ENCODE peak calls at places on chromosomes 13 and 19, in seven cellular contexts. N is left ventricle myocardium inferior; L is IMR-90; B is adipocyte; T is body of pancreas; E is CD4-positive, CD25-positive, alpha-beta regulatory T cell; G is pancreas. O is an unnamed sample. For H3K4me1, the result is how much of the 10 kb centered on the place peaks cover.

GRCh38 chr13:75685239-75685697 is 49.1 kb downstream of the LMO7 start:
- DNase-seq in E (no peak), B (peak), N (no peak), T (no peak), L (peak), G (no peak), O (no peak)

GRCh38 chr13:34361528-34361927 is 543.6 kb downstream of the RFC3 start:
- DNase-seq in T (no peak), N (no peak), L (no peak), B (peak), G (no peak), E (no peak), O (no peak)

GRCh38 chr13:95749545-95749944 is 72.6 kb downstream of the DNAJC3 start:
- DNase-seq in G (no peak), B (no peak), E (no peak), L (no peak), T (no peak), N (no peak), O (no peak)

GRCh38 chr13:93305886-93306285 is 79.3 kb downstream of the GPC6 start:
- DNase-seq in T (no peak), G (no peak), L (peak), E (no peak), N (no peak), B (peak), O (no peak)

GRCh38 chr13:95083758-95084157 is 217.5 kb downstream of the ABCC4 start:
- DNase-seq in N (no peak), T (no peak), E (no peak), B (no peak), G (no peak), L (peak), O (no peak)

GRCh38 chr19:47158879-47159509 is 28.4 kb downstream of the SAE1 start:
- DNase-seq in T (no peak), G (no peak), N (no peak), L (peak), B (no peak), E (peak), O (no peak)

GRCh38 chr13:113631341-113632095 is 26.5 kb downstream of the ATP4B start:
- DNase-seq in L (no peak), G (no peak), E (no peak), B (no peak), N (peak), T (no peak), O (no peak)

GRCh38 chr13:61084983-61085382 is 330.7 kb downstream of the PCDH20 start:
- DNase-seq in N (no peak), B (peak), L (peak), E (no peak), T (no peak), G (no peak), O (no peak)

GRCh38 chr13:42119875-42120274 is 71.4 kb downstream of the DGKH start:
- DNase-seq in G (no peak), B (no peak), E (no peak), T (no peak), N (no peak), L (no peak), O (no peak)

GRCh38 chr13:114128624-114129522 is 3.5 kb downstream of the RASA3 start:
- DNase-seq in G (no peak), E (peak), L (peak), N (peak), T (peak), B (peak), O (peak)

GRCh38 chr19:37936166-37936565 is 29.2 kb downstream of the SIPA1L3 start:
- DNase-seq in T (peak), N (no peak), E (no peak), L (no peak), G (no peak), B (no peak), O (no peak)

GRCh38 chr19:37932985-37933953 is 26.3 kb downstream of the SIPA1L3 start:
- DNase-seq in E (no peak), B (peak), N (peak), G (peak), L (peak), T (peak), O (no peak)

GRCh38 chr19:37935341-37935740 is 28.3 kb downstream of the SIPA1L3 start:
- DNase-seq in T (no peak), L (no peak), E (no peak), B (no peak), G (no peak), N (no peak), O (no peak)

GRCh38 chr19:37931941-37932655 is 25.1 kb downstream of the SIPA1L3 start:
- DNase-seq in E (no peak), T (peak), N (peak), G (peak), B (peak), L (peak), O (peak)

DNA sequence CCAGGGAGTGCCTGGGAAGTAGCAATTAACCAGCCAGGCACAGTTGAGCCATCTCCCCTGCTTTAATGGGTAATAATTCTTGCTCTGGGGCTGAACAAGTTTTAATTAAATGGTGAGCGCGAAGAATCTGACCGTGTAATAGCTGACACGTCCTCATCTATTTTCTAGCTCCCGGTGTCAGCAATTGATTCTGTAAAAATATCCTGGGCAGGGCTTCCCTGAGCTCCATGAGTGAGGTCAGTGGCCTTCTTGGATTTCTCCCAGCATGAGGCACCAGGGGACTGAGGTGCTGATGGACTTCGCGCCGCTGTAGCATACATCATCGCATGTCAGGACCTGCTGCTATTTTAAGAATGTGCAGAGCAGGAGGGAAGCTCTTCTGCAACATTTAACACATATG is 27.0 kb downstream of the SIPA1L3 start:
- DNase-seq in G (peak), L (peak), B (no peak), T (peak), N (peak), E (no peak), O (no peak)
- H3K4me1 ChIP-seq in G (under half), L (under half), B (under half), T (half or more), N (under half), E (under half), O (under half)

GRCh38 chr19:3375221-3376088 is 9.1 kb downstream of the NFIC start:
- DNase-seq in G (peak), T (peak), L (peak), E (no peak), N (peak), B (peak), O (peak)
- H3K4me3 ChIP-seq in G (no peak), T (no peak), L (no peak), E (no peak), N (peak), B (peak), O (peak)

DNA sequence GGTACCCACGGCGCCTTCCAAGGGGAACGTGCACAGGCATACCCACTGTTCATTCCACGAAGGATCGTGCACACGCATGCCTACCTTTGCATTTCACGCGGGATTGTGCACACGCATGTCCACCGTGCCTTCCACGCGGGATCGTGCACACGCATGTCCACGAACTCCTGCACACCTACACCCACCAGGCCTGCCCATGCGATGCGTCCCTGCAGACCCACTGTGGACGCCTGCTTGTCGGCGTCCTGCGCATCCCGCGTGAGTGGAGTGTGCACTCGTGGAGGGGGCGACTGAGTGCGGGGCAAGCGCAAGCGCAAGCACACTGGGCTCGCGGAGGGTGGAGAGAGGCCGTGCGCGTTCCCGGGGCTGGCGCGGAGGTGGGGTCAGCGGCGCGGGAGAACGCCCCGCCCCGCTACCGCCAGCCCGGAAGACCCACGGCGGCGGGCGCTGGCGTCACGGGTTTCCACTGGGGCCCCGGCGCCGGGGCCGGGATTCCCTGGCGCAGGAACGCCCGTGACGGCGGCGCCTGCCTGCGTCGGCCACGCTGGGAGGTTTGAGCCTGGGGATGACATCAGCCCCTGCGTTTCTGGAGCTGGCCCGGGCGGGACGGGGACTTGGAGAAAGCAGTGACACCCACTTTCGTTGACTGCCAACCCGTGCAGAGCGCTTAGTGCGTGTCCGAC is 18.7 kb downstream of the GADD45B start:
- DNase-seq in B (peak), G (peak), L (peak), N (peak), T (peak), E (peak), O (peak)
- H3K4me1 ChIP-seq in B (under half), G (under half), L (under half), N (under half), T (half or more), E (under half), O (under half)

GRCh38 chr19:2268861-2269243 is 12.6 kb upstream of the JSRP1 start:
- DNase-seq in E (no peak), N (no peak), G (no peak), T (no peak), B (no peak), L (no peak), O (no peak)
- H3K4me3 ChIP-seq in E (peak), N (peak), G (peak), T (peak), B (peak), L (peak), O (peak)

GRCh38 chr13:106102776-106103175 is 432.7 kb downstream of the EFNB2 start:
- DNase-seq in T (no peak), L (no peak), G (no peak), B (no peak), N (no peak), E (no peak), O (no peak)

GRCh38 chr13:106098778-106099177 is 436.7 kb downstream of the EFNB2 start:
- DNase-seq in N (no peak), E (no peak), T (no peak), L (no peak), G (no peak), B (no peak), O (no peak)

GRCh38 chr13:106100261-106100919 is 435.1 kb downstream of the EFNB2 start:
- DNase-seq in E (no peak), B (no peak), G (no peak), T (no peak), N (no peak), L (no peak), O (no peak)

GRCh38 chr13:106101201-106101600 is 434.3 kb downstream of the EFNB2 start:
- DNase-seq in N (no peak), L (no peak), G (no peak), B (no peak), T (no peak), E (no peak), O (no peak)

GRCh38 chr13:106099765-106100164 is 435.7 kb downstream of the EFNB2 start:
- DNase-seq in B (no peak), G (no peak), E (no peak), N (no peak), T (no peak), L (no peak), O (no peak)
- H3K4me1 ChIP-seq in B (under half), G (under half), E (under half), N (under half), T (under half), L (under half), O (under half)

GRCh38 chr19:17475541-17476115 is 5.3 kb downstream of the SLC27A1 start:
- DNase-seq in T (peak), E (no peak), N (peak), L (peak), G (peak), B (peak), O (peak)
- H3K4me3 ChIP-seq in T (no peak), E (no peak), N (peak), L (no peak), G (no peak), B (peak), O (no peak)

O was measured in tibial artery.